ENCODE peak calls at places on chromosomes 6 and 20, in ten cellular contexts. Q is iris pigment epithelial cell; K is T-helper 2 cell; I is skeletal muscle cell; M is activated CD4-positive, alpha-beta memory T cell treated with anti-CD3 and anti-CD28 coated beads for 36 hours; S is activated T-cell treated with anti-CD3 and anti-CD28 coated beads for 48 hours; R is HT1080; F is GDM1; N is lung microvascular endothelial cell; Y is ovary. J is an unnamed sample.

GRCh38 chr6:146090474-146090873 is 61.6 kb downstream of the GRM1 start:
- DNase-seq in Q (peak), K (no peak), I (no peak), M (no peak), S (no peak), R (peak), F (no peak), N (no peak), Y (no peak), J (no peak)

GRCh38 chr6:165611294-165611693 is 51.7 kb downstream of the PDE10A start:
- DNase-seq in Q (no peak), K (no peak), I (no peak), M (no peak), S (no peak), R (no peak), F (no peak), N (no peak), Y (no peak), J (no peak)

GRCh38 chr6:149149682-149150081 is 167.8 kb upstream of the TAB2 start:
- DNase-seq in Q (no peak), K (no peak), I (no peak), M (no peak), S (no peak), R (no peak), F (no peak), N (no peak), Y (no peak), J (no peak)

GRCh38 chr20:44691424-44692423 is 23.4 kb upstream of the CCN5 start:
- DNase-seq in Q (no peak), K (no peak), I (no peak), M (no peak), S (no peak), R (no peak), F (no peak), N (no peak), Y (no peak), J (no peak)

GRCh38 chr6:46255528-46255927 is 84.7 kb upstream of the ENPP5 start:
- DNase-seq in Q (peak), K (no peak), I (no peak), M (no peak), S (no peak), R (no peak), F (no peak), N (no peak), Y (no peak), J (no peak)

GRCh38 chr20:4844325-4844724 is 122.6 kb downstream of the PRND start:
- DNase-seq in Q (no peak), K (no peak), I (no peak), M (no peak), S (no peak), R (no peak), F (no peak), N (no peak), Y (no peak), J (no peak)

GRCh38 chr6:164897523-164898094 is 411.8 kb downstream of the C6orf118 start:
- DNase-seq in Q (no peak), K (no peak), I (no peak), M (no peak), S (no peak), R (no peak), F (no peak), N (no peak), Y (no peak), J (no peak)

GRCh38 chr6:6610031-6610591 is 21.6 kb downstream of the LY86 start:
- DNase-seq in Q (no peak), K (no peak), I (no peak), M (peak), S (no peak), R (no peak), F (peak), N (no peak), Y (no peak), J (peak)